ENCODE peak calls at places on chromosomes 12 and 14, in four cellular contexts. C is right atrium auricular region, L is heart left ventricle, Y is adrenal gland. F is an unnamed sample. For H3K36me3, the result is how much of the 10 kb centered on the place peaks cover.

GRCh38 chr12:52634266-52635056 is 16.1 kb upstream of the KRT73 start:
- DNase-seq in C (peak), Y (peak), L (peak), F (no peak)

GRCh38 chr14:106211489-106211888 is 685.1 kb downstream of the TMEM121 start:
- DNase-seq in C (no peak), L (no peak), Y (no peak), F (no peak)

GRCh38 chr14:91606851-91607250 is 96.7 kb upstream of the PPP4R3A start:
- DNase-seq in C (no peak), L (no peak), Y (no peak), F (no peak)

GRCh38 chr12:34327671-34328070 is 305.4 kb downstream of the ALG10 start:
- DNase-seq in Y (no peak), C (no peak), L (no peak), F (no peak)

GRCh38 chr12:132151766-132152410 is 7.6 kb downstream of the NOC4L start:
- DNase-seq in Y (no peak), C (no peak), L (peak), F (peak)

GRCh38 chr12:124642105-124642504 is 74.7 kb upstream of the NCOR2 start:
- DNase-seq in Y (no peak), C (no peak), L (no peak), F (no peak)

GRCh38 chr14:99128185-99128584 is 143.8 kb downstream of the BCL11B start:
- DNase-seq in Y (no peak), C (peak), L (no peak), F (no peak)

GRCh38 chr12:13103391-13104033 is at the start of gene GSG1:
- DNase-seq in L (no peak), C (no peak), Y (no peak), F (no peak)

GRCh38 chr14:74348241-74348734 is at the start of gene VRTN:
- DNase-seq in C (no peak), Y (no peak), L (no peak), F (no peak)

GRCh38 chr12:41697161-41697560 is 447.5 kb downstream of the GXYLT1 start:
- DNase-seq in C (no peak), L (no peak), Y (no peak), F (no peak)

GRCh38 chr14:103418508-103418818 is 33.2 kb downstream of the MARK3 start:
- DNase-seq in L (no peak), Y (no peak), C (no peak), F (no peak)

GRCh38 chr12:108432423-108432822 is 82.7 kb upstream of the FICD start:
- DNase-seq in Y (no peak), L (no peak), C (no peak), F (no peak)

GRCh38 chr12:33322519-33322918 is 117.1 kb downstream of the SYT10 start:
- DNase-seq in C (no peak), Y (no peak), L (no peak), F (no peak)

GRCh38 chr14:102980409-102980810 is 57.9 kb downstream of the AMN start:
- DNase-seq in C (no peak), L (no peak), Y (no peak), F (no peak)

GRCh38 chr14:51636109-51636508 is 15.6 kb upstream of the FRMD6 start:
- DNase-seq in Y (no peak), C (no peak), L (no peak), F (no peak)

GRCh38 chr14:51643137-51643536 is 8.6 kb upstream of the FRMD6 start:
- DNase-seq in Y (no peak), L (no peak), C (no peak), F (no peak)

GRCh38 chr14:51639668-51640316 is 11.9 kb upstream of the FRMD6 start:
- DNase-seq in L (no peak), C (no peak), Y (no peak), F (no peak)

GRCh38 chr14:51638071-51638944 is 13.4 kb upstream of the FRMD6 start:
- DNase-seq in L (no peak), Y (no peak), C (no peak), F (no peak)
- H3K27ac ChIP-seq in L (no peak), Y (no peak), C (no peak), F (peak)

GRCh38 chr12:32214723-32215122 is 108.1 kb downstream of the BICD1 start:
- DNase-seq in Y (no peak), L (no peak), C (no peak), F (no peak)
- H3K36me3 ChIP-seq in Y (under half), L (under half), C (under half), F (under half)

DNA sequence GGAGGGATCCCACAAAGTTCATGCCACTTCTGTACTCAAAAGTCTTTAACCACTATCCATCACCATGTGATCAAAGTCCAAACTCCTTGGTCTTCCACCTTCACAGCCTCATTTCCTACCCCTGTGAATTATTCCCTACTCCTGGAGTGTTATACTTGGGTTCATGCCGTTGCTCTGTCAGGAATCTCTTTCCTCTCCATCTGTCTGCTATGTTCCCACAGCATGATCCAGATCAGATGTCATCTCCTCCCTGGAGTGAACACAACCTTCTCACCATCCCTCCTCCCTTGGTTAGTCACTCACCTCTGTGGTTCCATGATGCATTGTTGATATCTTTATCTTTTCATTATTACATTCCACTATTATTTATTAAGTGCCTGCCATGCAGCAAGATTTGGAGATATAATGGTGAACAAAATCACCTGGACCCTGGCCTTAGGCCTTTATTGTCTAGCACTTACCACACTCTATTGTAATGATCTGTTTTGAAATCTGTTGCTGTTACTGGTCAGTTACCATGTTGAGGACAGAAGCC is 22.4 kb downstream of the LACRT start:
- DNase-seq in C (no peak), Y (no peak), L (no peak), F (no peak)
- H3K27ac ChIP-seq in C (no peak), Y (no peak), L (no peak), F (no peak)

DNA sequence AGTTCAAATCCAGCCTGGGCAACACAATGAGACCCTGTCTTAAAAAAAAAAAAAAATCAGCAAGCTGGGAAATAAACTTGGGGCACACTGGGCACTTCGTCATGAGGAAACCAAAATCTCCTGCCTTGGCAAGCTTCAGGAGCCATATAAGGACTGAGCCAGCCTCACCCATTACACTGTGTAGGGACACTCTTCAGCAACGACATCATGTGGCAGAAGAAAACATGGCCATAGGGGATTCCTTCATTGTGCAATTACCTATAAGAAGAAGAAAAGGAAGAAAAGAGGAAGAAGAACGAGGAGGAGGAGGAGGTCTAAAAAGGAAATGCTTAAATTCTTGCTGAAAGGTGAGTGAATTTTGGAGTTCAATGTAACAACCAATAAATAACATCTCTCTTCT is 26.1 kb upstream of the IFNG start:
- DNase-seq in L (no peak), Y (no peak), C (no peak), F (no peak)
- H3K36me3 ChIP-seq in L (under half), Y (under half), C (under half), F (under half)

GRCh38 chr12:29270446-29270845 is 110.5 kb downstream of the ERGIC2 start:
- DNase-seq in C (no peak), Y (no peak), L (no peak), F (no peak)
- H3K27ac ChIP-seq in C (no peak), Y (no peak), L (no peak), F (no peak)

GRCh38 chr12:25056486-25057130 is 107.7 kb upstream of the BCAT1 start:
- DNase-seq in Y (no peak), L (no peak), C (no peak), F (no peak)
- H3K36me3 ChIP-seq in Y (under half), L (under half), C (under half), F (under half)

GRCh38 chr12:110557300-110557699 is 25.8 kb downstream of the PPTC7 start:
- DNase-seq in C (no peak), Y (no peak), L (no peak), F (no peak)

GRCh38 chr12:110563702-110564470 is 19.2 kb downstream of the PPTC7 start:
- DNase-seq in C (no peak), Y (peak), L (no peak), F (no peak)

GRCh38 chr12:110556705-110557104 is 26.4 kb downstream of the PPTC7 start:
- DNase-seq in C (no peak), L (no peak), Y (no peak), F (no peak)

GRCh38 chr12:110561471-110562201 is 21.5 kb downstream of the PPTC7 start:
- DNase-seq in L (no peak), Y (no peak), C (no peak), F (no peak)

DNA sequence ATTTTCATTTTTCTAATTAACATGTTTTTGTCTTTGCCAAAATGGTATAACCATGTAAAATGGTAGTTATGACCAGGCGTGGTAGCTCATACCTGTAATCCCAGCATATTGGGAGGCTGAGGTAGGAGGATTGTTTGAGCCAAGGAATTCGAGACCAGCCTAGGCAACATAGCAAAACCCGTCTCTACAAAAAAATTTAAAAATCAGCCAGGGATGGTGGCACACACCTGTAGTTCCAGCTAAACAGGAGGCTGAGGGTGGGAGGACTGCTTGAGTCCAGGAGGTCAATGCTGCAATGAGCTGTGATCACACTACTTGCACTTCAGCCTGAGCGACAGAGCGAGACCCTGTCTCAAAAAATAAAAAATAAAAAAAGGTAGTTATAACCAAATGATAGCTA is 23.1 kb downstream of the PPTC7 start:
- DNase-seq in C (no peak), L (no peak), Y (no peak), F (no peak)
- H3K27ac ChIP-seq in C (peak), L (no peak), Y (no peak), F (no peak)

F was measured in aorta.